ENCODE peak calls at places on chromosomes 2 and 18, in eight cellular contexts. One of them, this sample, is unnamed. For H3K36me3, the result is how much of the 10 kb centered on the place peaks cover.

GRCh38 chr2:62410015-62410453 is 96.0 kb downstream of the TMEM17 start:
- DNase-seq in esophagus squamous epithelium: no peak
- DNase-seq in ovary: no peak
- DNase-seq in heart left ventricle: no peak
- DNase-seq in HCT116: no peak
- DNase-seq in Peyer's patch: no peak
- DNase-seq in body of pancreas: no peak
- DNase-seq in transverse colon: no peak
- DNase-seq in this sample: peak

GRCh38 chr18:13242797-13243196 is 24.2 kb downstream of the LDLRAD4 start:
- DNase-seq in esophagus squamous epithelium: no peak
- DNase-seq in ovary: no peak
- DNase-seq in heart left ventricle: no peak
- DNase-seq in HCT116: no peak
- DNase-seq in Peyer's patch: peak
- DNase-seq in body of pancreas: no peak
- DNase-seq in transverse colon: no peak
- DNase-seq in this sample: peak

GRCh38 chr2:96315400-96316071 is 9.6 kb upstream of the ITPRIPL1 start:
- DNase-seq in esophagus squamous epithelium: no peak
- DNase-seq in ovary: no peak
- DNase-seq in heart left ventricle: no peak
- DNase-seq in HCT116: no peak
- DNase-seq in Peyer's patch: peak
- DNase-seq in body of pancreas: no peak
- DNase-seq in transverse colon: peak
- DNase-seq in this sample: no peak

GRCh38 chr18:66603941-66604627 is at the start of gene CDH19:
- DNase-seq in esophagus squamous epithelium: no peak
- DNase-seq in ovary: no peak
- DNase-seq in heart left ventricle: no peak
- DNase-seq in HCT116: no peak
- DNase-seq in Peyer's patch: no peak
- DNase-seq in body of pancreas: no peak
- DNase-seq in transverse colon: no peak
- DNase-seq in this sample: no peak

GRCh38 chr18:31102020-31102684 is at the start of gene DSC2:
- DNase-seq in esophagus squamous epithelium: no peak
- DNase-seq in ovary: peak
- DNase-seq in heart left ventricle: peak
- DNase-seq in HCT116: no peak
- DNase-seq in Peyer's patch: no peak
- DNase-seq in body of pancreas: peak
- DNase-seq in transverse colon: peak
- DNase-seq in this sample: peak

GRCh38 chr2:239574434-239575156 is 173.8 kb upstream of the HDAC4 start:
- DNase-seq in esophagus squamous epithelium: no peak
- DNase-seq in ovary: no peak
- DNase-seq in heart left ventricle: peak
- DNase-seq in HCT116: no peak
- DNase-seq in Peyer's patch: no peak
- DNase-seq in body of pancreas: no peak
- DNase-seq in transverse colon: no peak
- DNase-seq in this sample: no peak

GRCh38 chr2:205764502-205764815 is 82.2 kb downstream of the NRP2 start:
- DNase-seq in esophagus squamous epithelium: no peak
- DNase-seq in ovary: no peak
- DNase-seq in heart left ventricle: no peak
- DNase-seq in HCT116: no peak
- DNase-seq in Peyer's patch: no peak
- DNase-seq in body of pancreas: no peak
- DNase-seq in transverse colon: no peak
- DNase-seq in this sample: no peak

GRCh38 chr18:28961669-28962228 is 784.8 kb upstream of the CDH2 start:
- DNase-seq in esophagus squamous epithelium: no peak
- DNase-seq in ovary: no peak
- DNase-seq in heart left ventricle: no peak
- DNase-seq in HCT116: peak
- DNase-seq in Peyer's patch: no peak
- DNase-seq in body of pancreas: no peak
- DNase-seq in transverse colon: no peak
- DNase-seq in this sample: no peak

GRCh38 chr2:44290271-44290670 is 15.0 kb downstream of the SLC3A1 start:
- DNase-seq in esophagus squamous epithelium: no peak
- DNase-seq in ovary: no peak
- DNase-seq in heart left ventricle: no peak
- DNase-seq in HCT116: no peak
- DNase-seq in Peyer's patch: no peak
- DNase-seq in body of pancreas: no peak
- DNase-seq in transverse colon: no peak
- DNase-seq in this sample: no peak

GRCh38 chr2:11746807-11747459 is 501 bp downstream of the LPIN1 start:
- DNase-seq in esophagus squamous epithelium: no peak
- DNase-seq in ovary: no peak
- DNase-seq in heart left ventricle: no peak
- DNase-seq in HCT116: no peak
- DNase-seq in Peyer's patch: peak
- DNase-seq in body of pancreas: peak
- DNase-seq in transverse colon: no peak
- DNase-seq in this sample: no peak

GRCh38 chr2:181174880-181175590 is 194.6 kb downstream of the UBE2E3 start:
- DNase-seq in esophagus squamous epithelium: no peak
- DNase-seq in ovary: no peak
- DNase-seq in heart left ventricle: no peak
- DNase-seq in HCT116: no peak
- DNase-seq in Peyer's patch: no peak
- DNase-seq in body of pancreas: no peak
- DNase-seq in transverse colon: no peak
- DNase-seq in this sample: no peak

GRCh38 chr2:20198001-20198400 is 26.9 kb downstream of the SDC1 start:
- DNase-seq in esophagus squamous epithelium: no peak
- DNase-seq in ovary: no peak
- DNase-seq in heart left ventricle: no peak
- DNase-seq in HCT116: no peak
- DNase-seq in Peyer's patch: no peak
- DNase-seq in body of pancreas: no peak
- DNase-seq in transverse colon: peak
- DNase-seq in this sample: no peak

GRCh38 chr2:153971914-153972313 is 100.2 kb downstream of the GALNT13 start:
- DNase-seq in esophagus squamous epithelium: no peak
- DNase-seq in ovary: no peak
- DNase-seq in heart left ventricle: no peak
- DNase-seq in HCT116: no peak
- DNase-seq in Peyer's patch: no peak
- DNase-seq in body of pancreas: no peak
- DNase-seq in transverse colon: no peak
- DNase-seq in this sample: no peak

GRCh38 chr2:8662239-8662879 is 19.5 kb upstream of the ID2 start:
- DNase-seq in esophagus squamous epithelium: no peak
- DNase-seq in ovary: no peak
- DNase-seq in heart left ventricle: no peak
- DNase-seq in HCT116: peak
- DNase-seq in Peyer's patch: no peak
- DNase-seq in body of pancreas: no peak
- DNase-seq in transverse colon: no peak
- DNase-seq in this sample: peak

GRCh38 chr2:232876071-232876977 is 6.3 kb downstream of the SNORC start:
- DNase-seq in esophagus squamous epithelium: no peak
- DNase-seq in ovary: no peak
- DNase-seq in heart left ventricle: no peak
- DNase-seq in HCT116: no peak
- DNase-seq in Peyer's patch: no peak
- DNase-seq in body of pancreas: no peak
- DNase-seq in transverse colon: peak
- DNase-seq in this sample: no peak

GRCh38 chr2:5392658-5393057 is 299.5 kb upstream of the SOX11 start:
- DNase-seq in esophagus squamous epithelium: no peak
- DNase-seq in ovary: no peak
- DNase-seq in heart left ventricle: no peak
- DNase-seq in HCT116: no peak
- DNase-seq in Peyer's patch: no peak
- DNase-seq in body of pancreas: no peak
- DNase-seq in transverse colon: no peak
- DNase-seq in this sample: no peak

GRCh38 chr2:126145752-126146151 is 510.2 kb upstream of the GYPC start:
- DNase-seq in esophagus squamous epithelium: no peak
- DNase-seq in ovary: no peak
- DNase-seq in heart left ventricle: no peak
- DNase-seq in HCT116: no peak
- DNase-seq in Peyer's patch: no peak
- DNase-seq in body of pancreas: no peak
- DNase-seq in transverse colon: no peak
- DNase-seq in this sample: no peak

DNA sequence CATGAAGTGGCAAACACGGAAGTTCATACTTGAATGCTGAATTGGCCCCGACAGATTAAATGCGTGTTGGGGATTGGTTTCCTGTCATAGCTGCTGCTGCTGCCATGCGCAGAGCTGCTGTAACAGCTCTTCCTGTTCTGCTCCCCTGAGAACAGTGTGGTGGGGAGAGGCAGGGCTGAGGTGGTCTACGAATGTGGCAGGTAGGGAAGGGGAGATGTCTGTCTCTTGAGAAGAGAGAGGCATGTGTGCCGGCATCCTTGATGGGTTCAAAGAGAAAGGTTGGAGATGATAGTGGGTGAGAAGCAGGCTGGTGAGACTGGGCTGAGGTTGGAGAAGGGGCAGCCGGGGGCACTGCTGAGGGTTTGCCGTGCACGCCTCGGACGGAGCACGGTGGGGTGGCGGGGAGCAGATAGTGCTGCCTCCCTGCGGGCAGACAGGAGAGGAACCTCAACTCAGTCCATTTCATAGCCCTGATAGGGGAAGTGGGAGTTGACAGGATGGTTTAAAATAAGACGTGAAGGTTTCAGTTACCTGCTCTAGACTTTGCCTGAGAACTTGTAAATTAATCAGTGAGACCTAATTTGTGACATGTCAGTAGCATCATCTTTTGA is 46.1 kb downstream of the TMEM185B start:
- DNase-seq in esophagus squamous epithelium: no peak
- DNase-seq in ovary: no peak
- DNase-seq in heart left ventricle: peak
- DNase-seq in HCT116: no peak
- DNase-seq in Peyer's patch: peak
- DNase-seq in body of pancreas: no peak
- DNase-seq in transverse colon: peak
- DNase-seq in this sample: no peak
- TF ChIP-seq POLR2A in esophagus squamous epithelium: no peak
- TF ChIP-seq POLR2A in ovary: no peak
- TF ChIP-seq POLR2A in heart left ventricle: no peak
- TF ChIP-seq POLR2A in HCT116: no peak
- TF ChIP-seq POLR2A in Peyer's patch: peak
- TF ChIP-seq POLR2A in body of pancreas: peak
- TF ChIP-seq POLR2A in transverse colon: peak
- TF ChIP-seq POLR2A in this sample: no peak

DNA sequence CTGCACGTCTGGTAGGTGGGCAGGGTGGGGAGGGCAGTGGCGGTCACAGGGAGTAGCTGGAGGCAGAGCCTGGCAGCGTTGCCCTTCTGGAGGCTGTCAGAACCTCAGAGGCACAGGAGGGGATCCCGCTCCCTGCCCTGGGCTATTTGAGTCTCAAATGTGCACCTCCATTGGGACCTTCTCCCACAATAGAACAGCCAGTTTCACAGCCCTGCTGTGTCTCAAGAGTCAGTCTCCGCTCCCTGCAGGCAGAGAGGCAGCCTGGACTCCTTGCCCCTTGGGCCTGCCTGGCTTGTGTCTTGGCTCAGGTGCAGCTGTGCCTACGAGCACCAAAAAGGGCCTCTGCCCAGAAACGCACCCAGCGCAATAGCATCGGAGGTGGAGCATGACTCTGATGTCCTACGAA is 57.4 kb downstream of the FAM168B start:
- DNase-seq in esophagus squamous epithelium: no peak
- DNase-seq in ovary: no peak
- DNase-seq in heart left ventricle: no peak
- DNase-seq in HCT116: no peak
- DNase-seq in Peyer's patch: no peak
- DNase-seq in body of pancreas: no peak
- DNase-seq in transverse colon: no peak
- DNase-seq in this sample: peak
- H3K36me3 ChIP-seq in esophagus squamous epithelium: under half
- H3K36me3 ChIP-seq in ovary: under half
- H3K36me3 ChIP-seq in heart left ventricle: under half
- H3K36me3 ChIP-seq in HCT116: under half
- H3K36me3 ChIP-seq in Peyer's patch: under half
- H3K36me3 ChIP-seq in body of pancreas: under half
- H3K36me3 ChIP-seq in transverse colon: under half
- H3K36me3 ChIP-seq in this sample: under half

GRCh38 chr2:97664636-97664970 is 759 bp upstream of the ACTR1B start:
- DNase-seq in esophagus squamous epithelium: no peak
- DNase-seq in ovary: no peak
- DNase-seq in heart left ventricle: no peak
- DNase-seq in HCT116: peak
- DNase-seq in Peyer's patch: no peak
- DNase-seq in body of pancreas: no peak
- DNase-seq in transverse colon: peak
- DNase-seq in this sample: no peak

GRCh38 chr2:97662386-97662894 is 1.4 kb downstream of the ACTR1B start:
- DNase-seq in esophagus squamous epithelium: no peak
- DNase-seq in ovary: no peak
- DNase-seq in heart left ventricle: no peak
- DNase-seq in HCT116: no peak
- DNase-seq in Peyer's patch: no peak
- DNase-seq in body of pancreas: no peak
- DNase-seq in transverse colon: no peak
- DNase-seq in this sample: no peak

GRCh38 chr2:97663962-97664635 is at the start of gene ACTR1B:
- DNase-seq in esophagus squamous epithelium: peak
- DNase-seq in ovary: peak
- DNase-seq in heart left ventricle: peak
- DNase-seq in HCT116: peak
- DNase-seq in Peyer's patch: peak
- DNase-seq in body of pancreas: peak
- DNase-seq in transverse colon: peak
- DNase-seq in this sample: peak

GRCh38 chr2:97662895-97663625 is 784 bp downstream of the ACTR1B start:
- DNase-seq in esophagus squamous epithelium: no peak
- DNase-seq in ovary: peak
- DNase-seq in heart left ventricle: peak
- DNase-seq in HCT116: no peak
- DNase-seq in Peyer's patch: peak
- DNase-seq in body of pancreas: peak
- DNase-seq in transverse colon: peak
- DNase-seq in this sample: peak

DNA sequence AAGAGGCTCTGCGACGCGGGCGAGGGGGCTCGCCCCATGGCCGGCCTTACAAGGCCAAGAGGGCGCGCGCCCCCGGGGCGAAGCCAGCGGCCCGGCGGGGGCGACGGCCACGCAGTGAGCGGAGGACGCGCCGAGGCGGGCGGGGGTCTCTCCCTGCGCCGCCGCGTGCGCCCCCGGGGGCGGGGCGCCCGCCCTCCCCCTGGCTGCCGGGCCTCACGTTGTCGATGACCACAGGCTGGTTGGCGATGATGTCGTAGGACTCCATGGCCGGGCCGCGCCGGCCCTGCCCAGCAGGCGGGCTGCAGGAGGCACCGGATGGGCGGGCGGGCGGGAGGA is 250 bp downstream of the ACTR1B start:
- DNase-seq in esophagus squamous epithelium: no peak
- DNase-seq in ovary: no peak
- DNase-seq in heart left ventricle: no peak
- DNase-seq in HCT116: no peak
- DNase-seq in Peyer's patch: no peak
- DNase-seq in body of pancreas: no peak
- DNase-seq in transverse colon: no peak
- DNase-seq in this sample: no peak
- TF ChIP-seq POLR2A in esophagus squamous epithelium: no peak
- TF ChIP-seq POLR2A in ovary: no peak
- TF ChIP-seq POLR2A in heart left ventricle: no peak
- TF ChIP-seq POLR2A in HCT116: no peak
- TF ChIP-seq POLR2A in Peyer's patch: peak
- TF ChIP-seq POLR2A in body of pancreas: no peak
- TF ChIP-seq POLR2A in transverse colon: no peak
- TF ChIP-seq POLR2A in this sample: no peak

GRCh38 chr18:23526516-23527063 is 23.3 kb downstream of the RMC1 start:
- DNase-seq in esophagus squamous epithelium: no peak
- DNase-seq in ovary: no peak
- DNase-seq in heart left ventricle: no peak
- DNase-seq in HCT116: no peak
- DNase-seq in Peyer's patch: no peak
- DNase-seq in body of pancreas: no peak
- DNase-seq in transverse colon: no peak
- DNase-seq in this sample: no peak
- H3K36me3 ChIP-seq in esophagus squamous epithelium: under half
- H3K36me3 ChIP-seq in ovary: under half
- H3K36me3 ChIP-seq in heart left ventricle: half or more
- H3K36me3 ChIP-seq in HCT116: under half
- H3K36me3 ChIP-seq in Peyer's patch: half or more
- H3K36me3 ChIP-seq in body of pancreas: under half
- H3K36me3 ChIP-seq in transverse colon: under half
- H3K36me3 ChIP-seq in this sample: half or more